ENCODE peak calls at places on chromosomes 16 and 17, in eight cellular contexts. E is stimulated activated CD4-positive, alpha-beta T cell treated with anti-CD3 and anti-CD28 coated beads, Interleukin-12 subunit alpha, Interleukin-12 subunit beta, amount 100 ng/mL, for 24 hours; Q is hippocampal formation; V is right lobe of liver; C is AG04450; F is Right ventricle myocardium superior; A is cortex of kidney; N is GM04504. W is an unnamed sample.

GRCh38 chr17:69047368-69048263 is 13.1 kb downstream of the ABCA9 start:
- DNase-seq in E (no peak), Q (no peak), V (peak), C (peak), F (peak), A (no peak), N (peak), W (no peak)

GRCh38 chr17:3935140-3935542 is 18.9 kb upstream of the P2RX1 start:
- DNase-seq in E (no peak), Q (no peak), V (peak), C (peak), F (peak), A (no peak), N (no peak), W (peak)

GRCh38 chr17:8832711-8833352 is 33.7 kb upstream of the MFSD6L start:
- DNase-seq in E (peak), Q (no peak), V (no peak), C (no peak), F (no peak), A (no peak), N (no peak), W (no peak)

GRCh38 chr16:51900221-51900780 is 646.6 kb downstream of the TOX3 start:
- DNase-seq in E (no peak), Q (no peak), V (no peak), C (no peak), F (no peak), A (no peak), N (no peak), W (no peak)

GRCh38 chr16:50804290-50804907 is 62.5 kb downstream of the CYLD start:
- DNase-seq in E (no peak), Q (no peak), V (no peak), C (no peak), F (no peak), A (no peak), N (no peak), W (no peak)

GRCh38 chr17:2331303-2331702 is 5.0 kb downstream of the TSR1 start:
- DNase-seq in E (no peak), Q (no peak), V (no peak), C (no peak), F (no peak), A (no peak), N (no peak), W (no peak)

GRCh38 chr16:27251561-27252205 is 16.9 kb downstream of the NSMCE1 start:
- DNase-seq in E (no peak), Q (no peak), V (no peak), C (no peak), F (no peak), A (no peak), N (no peak), W (no peak)

GRCh38 chr17:596763-597644 is 117.6 kb downstream of the VPS53 start:
- DNase-seq in E (peak), Q (no peak), V (no peak), C (no peak), F (no peak), A (no peak), N (no peak), W (no peak)

GRCh38 chr17:42361781-42362186 is 26.5 kb downstream of the STAT3 start:
- DNase-seq in E (no peak), Q (no peak), V (no peak), C (no peak), F (no peak), A (no peak), N (no peak), W (no peak)

GRCh38 chr17:81899514-81900166 is 2.4 kb upstream of the NPB start:
- DNase-seq in E (no peak), Q (no peak), V (peak), C (no peak), F (no peak), A (no peak), N (no peak), W (no peak)

GRCh38 chr17:27804113-27804512 is 3.8 kb upstream of the NOS2 start:
- DNase-seq in E (no peak), Q (no peak), V (no peak), C (no peak), F (no peak), A (no peak), N (no peak), W (no peak)

GRCh38 chr16:27245276-27246231 is 23.0 kb downstream of the NSMCE1 start:
- DNase-seq in E (peak), Q (no peak), V (no peak), C (no peak), F (peak), A (no peak), N (peak), W (no peak)

GRCh38 chr17:80455328-80455710 is 21.1 kb downstream of the NPTX1 start:
- DNase-seq in E (no peak), Q (peak), V (no peak), C (no peak), F (no peak), A (no peak), N (peak), W (peak)

GRCh38 chr16:12318661-12319463 is 342.3 kb downstream of the SNX29 start:
- DNase-seq in E (no peak), Q (no peak), V (no peak), C (no peak), F (no peak), A (no peak), N (no peak), W (no peak)

GRCh38 chr16:17705847-17706246 is 235.1 kb upstream of the XYLT1 start:
- DNase-seq in E (no peak), Q (no peak), V (no peak), C (no peak), F (no peak), A (no peak), N (no peak), W (no peak)

GRCh38 chr17:81927145-81927652 is 336 bp downstream of the MAFG start:
- DNase-seq in E (no peak), Q (no peak), V (no peak), C (no peak), F (no peak), A (no peak), N (no peak), W (no peak)

GRCh38 chr16:53054670-53055485 is at the start of gene CHD9:
- DNase-seq in E (peak), Q (peak), V (peak), C (peak), F (peak), A (no peak), N (peak), W (peak)

GRCh38 chr17:57823469-57824401 is 26.1 kb downstream of the MRPS23 start:
- DNase-seq in E (no peak), Q (no peak), V (no peak), C (no peak), F (no peak), A (no peak), N (no peak), W (no peak)

GRCh38 chr16:78763821-78764440 is 664.5 kb downstream of the WWOX start:
- DNase-seq in E (no peak), Q (no peak), V (peak), C (no peak), F (no peak), A (no peak), N (no peak), W (no peak)

GRCh38 chr16:28538733-28539596 is at the start of gene NUPR1:
- DNase-seq in E (no peak), Q (no peak), V (peak), C (peak), F (peak), A (no peak), N (peak), W (no peak)

GRCh38 chr17:56913000-56913866 is 616 bp downstream of the TRIM25 start:
- DNase-seq in E (no peak), Q (no peak), V (peak), C (no peak), F (peak), A (no peak), N (no peak), W (no peak)

GRCh38 chr16:12601290-12601900 is 202.3 kb downstream of the CPPED1 start:
- DNase-seq in E (no peak), Q (no peak), V (no peak), C (no peak), F (no peak), A (no peak), N (no peak), W (no peak)

GRCh38 chr17:76469991-76470739 is 2.8 kb downstream of the AANAT start:
- DNase-seq in E (no peak), Q (no peak), V (no peak), C (no peak), F (peak), A (no peak), N (no peak), W (no peak)

GRCh38 chr17:48003686-48004120 is 32.8 kb downstream of the CDK5RAP3 start:
- DNase-seq in E (no peak), Q (no peak), V (no peak), C (no peak), F (no peak), A (no peak), N (no peak), W (no peak)

GRCh38 chr17:76772842-76773521 is 35.1 kb downstream of the MFSD11 start:
- DNase-seq in E (peak), Q (no peak), V (no peak), C (peak), F (no peak), A (no peak), N (peak), W (no peak)

GRCh38 chr17:61494325-61495160 is 42.3 kb downstream of the TBX4 start:
- DNase-seq in E (no peak), Q (no peak), V (no peak), C (no peak), F (no peak), A (no peak), N (no peak), W (no peak)

GRCh38 chr16:57519796-57520360 is 16.5 kb downstream of the CCDC102A start:
- DNase-seq in E (peak), Q (peak), V (peak), C (no peak), F (peak), A (no peak), N (peak), W (peak)

GRCh38 chr17:42531455-42532354 is 4.3 kb upstream of the NAGLU start:
- DNase-seq in E (peak), Q (peak), V (peak), C (no peak), F (peak), A (no peak), N (no peak), W (peak)

GRCh38 chr17:70610161-70610560 is 440.8 kb downstream of the KCNJ2 start:
- DNase-seq in E (no peak), Q (peak), V (no peak), C (no peak), F (no peak), A (no peak), N (no peak), W (no peak)

GRCh38 chr16:88681709-88682451 is 4.4 kb downstream of the SNAI3 start:
- DNase-seq in E (peak), Q (peak), V (peak), C (no peak), F (peak), A (no peak), N (no peak), W (peak)

GRCh38 chr16:30543067-30543466 is 8.4 kb upstream of the ZNF747 start:
- DNase-seq in E (no peak), Q (no peak), V (no peak), C (no peak), F (no peak), A (no peak), N (no peak), W (no peak)

GRCh38 chr17:66636111-66636510 is 198.8 kb upstream of the CACNG5 start:
- DNase-seq in E (no peak), Q (peak), V (no peak), C (peak), F (no peak), A (no peak), N (peak), W (no peak)

GRCh38 chr17:73151888-73152633 is 12.7 kb upstream of the SSTR2 start:
- DNase-seq in E (no peak), Q (no peak), V (no peak), C (no peak), F (no peak), A (no peak), N (no peak), W (no peak)

GRCh38 chr17:76700627-76701470 is 9.9 kb downstream of the MXRA7 start:
- DNase-seq in E (no peak), Q (no peak), V (no peak), C (peak), F (peak), A (no peak), N (peak), W (no peak)

W was measured in GM10248.